ENCODE peak calls at places on chromosomes 13 and 19, in seven cellular contexts. B, D, S, G, M, I and Z are unnamed samples.

GRCh38 chr13:39394811-39395685 is 207.9 kb downstream of the LHFPL6 start:
- DNase-seq in G (peak), S (no peak), B (no peak), I (no peak), D (no peak), M (no peak), Z (no peak)

GRCh38 chr19:38304866-38305429 is 897 bp downstream of the C19orf33 start:
- DNase-seq in I (no peak), B (no peak), S (no peak), M (peak), D (no peak), G (peak), Z (no peak)

GRCh38 chr19:35742121-35742724 is at the start of gene IGFLR1:
- DNase-seq in G (no peak), S (peak), I (peak), B (peak), M (no peak), D (no peak), Z (no peak)

GRCh38 chr19:34365463-34366401 is 736 bp downstream of the GPI start:
- DNase-seq in G (peak), B (no peak), D (no peak), M (peak), S (no peak), I (no peak), Z (peak)

GRCh38 chr13:59409651-59410200 is 754.0 kb downstream of the DIAPH3 start:
- DNase-seq in D (no peak), M (no peak), G (no peak), I (no peak), S (no peak), B (no peak), Z (no peak)

GRCh38 chr13:62293081-62293480 is 877.4 kb upstream of the PCDH20 start:
- DNase-seq in I (no peak), S (no peak), D (no peak), B (no peak), M (no peak), G (peak), Z (no peak)

GRCh38 chr19:10289836-10290438 is at the start of gene ICAM5:
- DNase-seq in I (no peak), S (peak), D (peak), B (peak), G (peak), M (no peak), Z (no peak)

GRCh38 chr19:342128-342455 is 2.5 kb downstream of the MIER2 start:
- DNase-seq in G (no peak), S (no peak), M (no peak), D (no peak), I (no peak), B (no peak), Z (no peak)

GRCh38 chr13:50509771-50510441 is 333.6 kb downstream of the DLEU7 start:
- DNase-seq in M (no peak), B (no peak), G (no peak), D (no peak), I (no peak), S (no peak), Z (no peak)

GRCh38 chr13:87274209-87274819 is 396.9 kb upstream of the SLITRK5 start:
- DNase-seq in S (no peak), M (no peak), I (no peak), G (peak), B (no peak), D (no peak), Z (no peak)

GRCh38 chr13:36766295-36766694 is 52.7 kb upstream of the RFXAP start:
- DNase-seq in M (no peak), D (no peak), G (no peak), B (no peak), S (no peak), I (no peak), Z (no peak)

GRCh38 chr19:14530005-14530348 is 583 bp downstream of the TECR start:
- DNase-seq in D (peak), I (no peak), M (no peak), S (peak), G (no peak), B (no peak), Z (no peak)

GRCh38 chr19:11754663-11755062 is 12.1 kb upstream of the ZNF441 start:
- DNase-seq in D (no peak), I (no peak), B (no peak), G (no peak), S (no peak), M (no peak), Z (no peak)

GRCh38 chr13:110250258-110250891 is 56.6 kb downstream of the COL4A1 start:
- DNase-seq in D (no peak), M (peak), S (no peak), I (no peak), B (no peak), G (no peak), Z (no peak)

GRCh38 chr13:113309481-113309880 is 12.4 kb downstream of the LAMP1 start:
- DNase-seq in S (no peak), D (no peak), B (no peak), M (no peak), G (no peak), I (no peak), Z (no peak)

GRCh38 chr13:29516880-29517279 is 78.6 kb downstream of the SLC7A1 start:
- DNase-seq in I (no peak), G (no peak), B (no peak), D (no peak), S (no peak), M (no peak), Z (no peak)

GRCh38 chr13:88217372-88217771 is 546.2 kb downstream of the SLITRK5 start:
- DNase-seq in B (no peak), S (no peak), M (no peak), I (no peak), G (no peak), D (no peak), Z (no peak)

GRCh38 chr13:92842145-92842544 is 384.5 kb upstream of the GPC6 start:
- DNase-seq in B (no peak), I (no peak), G (no peak), D (no peak), M (no peak), S (no peak), Z (no peak)

GRCh38 chr19:39173502-39173991 is 23.2 kb upstream of the NCCRP1 start:
- DNase-seq in D (no peak), I (no peak), G (no peak), B (no peak), M (no peak), S (no peak), Z (no peak)

GRCh38 chr13:54637377-54637776 is 1608.8 kb downstream of the OLFM4 start:
- DNase-seq in M (no peak), G (no peak), D (no peak), B (no peak), I (no peak), S (no peak), Z (no peak)

GRCh38 chr13:51444922-51445321 is 7.9 kb downstream of the INTS6 start:
- DNase-seq in M (no peak), B (no peak), I (no peak), G (peak), D (no peak), S (no peak), Z (no peak)

GRCh38 chr13:53250272-53250875 is 221.8 kb downstream of the OLFM4 start:
- DNase-seq in G (peak), D (no peak), I (no peak), M (no peak), B (no peak), S (no peak), Z (no peak)

GRCh38 chr19:41192574-41193419 is at the start of gene CYP2S1:
- DNase-seq in S (no peak), I (no peak), M (no peak), D (no peak), G (no peak), B (no peak), Z (no peak)